ENCODE peak calls at places on chromosomes 3 and 15, in nine cellular contexts. Y, S, J, G, U, W, Q, P and K are unnamed samples. For H3K4me1, the result is how much of the 10 kb centered on the place peaks cover.

GRCh38 chr15:82113116-82113715 is 67.4 kb upstream of the MEX3B start:
- DNase-seq in Y (no peak), S (no peak), J (no peak), G (no peak), U (no peak), W (no peak), Q (no peak), P (no peak), K (no peak)

GRCh38 chr3:160977776-160978175 is 127.4 kb downstream of the B3GALNT1 start:
- DNase-seq in Y (no peak), S (no peak), J (no peak), G (no peak), U (no peak), W (no peak), Q (no peak), P (no peak), K (no peak)

GRCh38 chr3:109927161-109927560 is 589.8 kb upstream of the DPPA4 start:
- DNase-seq in Y (no peak), S (peak), J (no peak), G (peak), U (no peak), W (no peak), Q (no peak), P (no peak), K (no peak)

GRCh38 chr3:62242846-62243245 is 130.5 kb downstream of the FEZF2 start:
- DNase-seq in Y (no peak), S (no peak), J (no peak), G (no peak), U (no peak), W (no peak), Q (no peak), P (no peak), K (no peak)

GRCh38 chr3:189908646-189909045 is 212.1 kb downstream of the P3H2 start:
- DNase-seq in Y (no peak), S (no peak), J (no peak), G (peak), U (no peak), W (peak), Q (no peak), P (no peak), K (no peak)

GRCh38 chr3:155323063-155323666 is 29.7 kb upstream of the STRIT1 start:
- DNase-seq in Y (peak), S (peak), J (no peak), G (peak), U (no peak), W (peak), Q (no peak), P (no peak), K (no peak)

GRCh38 chr3:6018456-6018855 is 830.9 kb downstream of the EDEM1 start:
- DNase-seq in Y (no peak), S (no peak), J (no peak), G (no peak), U (no peak), W (no peak), Q (no peak), P (no peak), K (no peak)

GRCh38 chr15:32857732-32858131 is 139.9 kb downstream of the GREM1 start:
- DNase-seq in Y (no peak), S (no peak), J (no peak), G (no peak), U (no peak), W (no peak), Q (no peak), P (no peak), K (no peak)

GRCh38 chr3:185152433-185153169 is at the start of gene C3orf70:
- DNase-seq in Y (peak), S (no peak), J (peak), G (peak), U (no peak), W (no peak), Q (peak), P (peak), K (no peak)

GRCh38 chr15:55791576-55792400 is 48.8 kb upstream of the PRTG start:
- DNase-seq in Y (no peak), S (no peak), J (no peak), G (peak), U (no peak), W (no peak), Q (no peak), P (no peak), K (no peak)

GRCh38 chr15:74025436-74025835 is 30.9 kb downstream of the PML start:
- DNase-seq in Y (no peak), S (no peak), J (no peak), G (peak), U (no peak), W (no peak), Q (no peak), P (no peak), K (no peak)

GRCh38 chr3:197793246-197793645 is 2.2 kb downstream of the LRCH3 start:
- DNase-seq in Y (no peak), S (no peak), J (no peak), G (peak), U (peak), W (no peak), Q (no peak), P (no peak), K (no peak)

GRCh38 chr15:52392008-52392687 is 96.5 kb upstream of the MYO5C start:
- DNase-seq in Y (no peak), S (no peak), J (no peak), G (no peak), U (no peak), W (peak), Q (no peak), P (no peak), K (no peak)

GRCh38 chr3:75001330-75001729 is 386.9 kb upstream of the CNTN3 start:
- DNase-seq in Y (no peak), S (peak), J (no peak), G (peak), U (no peak), W (no peak), Q (no peak), P (no peak), K (no peak)

GRCh38 chr15:60528530-60528929 is 49.6 kb upstream of the ICE2 start:
- DNase-seq in Y (no peak), S (no peak), J (no peak), G (no peak), U (peak), W (no peak), Q (no peak), P (no peak), K (no peak)

GRCh38 chr3:40302784-40303183 is 6.7 kb upstream of the EIF1B start:
- DNase-seq in Y (no peak), S (no peak), J (no peak), G (no peak), U (no peak), W (no peak), Q (no peak), P (no peak), K (no peak)

GRCh38 chr15:99433757-99434211 is 132.0 kb upstream of the MEF2A start:
- DNase-seq in Y (peak), S (no peak), J (no peak), G (no peak), U (no peak), W (no peak), Q (no peak), P (no peak), K (no peak)

GRCh38 chr15:59335197-59335786 is 37.4 kb downstream of the MYO1E start:
- DNase-seq in Y (no peak), S (peak), J (no peak), G (no peak), U (no peak), W (no peak), Q (no peak), P (no peak), K (no peak)

GRCh38 chr3:141452045-141452444 is 34.8 kb upstream of the RASA2 start:
- DNase-seq in Y (no peak), S (peak), J (no peak), G (peak), U (peak), W (no peak), Q (no peak), P (no peak), K (no peak)

GRCh38 chr3:52395503-52395865 is 49.4 kb downstream of the SEMA3G start:
- DNase-seq in Y (no peak), S (no peak), J (peak), G (no peak), U (no peak), W (no peak), Q (no peak), P (no peak), K (no peak)

GRCh38 chr3:41239587-41239986 is 40.3 kb downstream of the CTNNB1 start:
- DNase-seq in Y (no peak), S (no peak), J (no peak), G (no peak), U (no peak), W (no peak), Q (no peak), P (no peak), K (no peak)

GRCh38 chr3:122094125-122094524 is 39.0 kb downstream of the CD86 start:
- DNase-seq in Y (no peak), S (no peak), J (no peak), G (no peak), U (no peak), W (no peak), Q (no peak), P (no peak), K (no peak)

GRCh38 chr3:145015243-145015642 is 1043.6 kb downstream of the DIPK2A start:
- DNase-seq in Y (no peak), S (no peak), J (no peak), G (peak), U (no peak), W (no peak), Q (no peak), P (no peak), K (no peak)

GRCh38 chr15:48285329-48286214 is 45.7 kb upstream of the DUT start:
- DNase-seq in Y (peak), S (peak), J (no peak), G (peak), U (peak), W (no peak), Q (no peak), P (peak), K (no peak)

GRCh38 chr3:45832691-45833090 is 9.2 kb downstream of the LZTFL1 start:
- DNase-seq in Y (no peak), S (no peak), J (no peak), G (peak), U (no peak), W (no peak), Q (no peak), P (no peak), K (no peak)

GRCh38 chr15:70274255-70274654 is 176.5 kb upstream of the TLE3 start:
- DNase-seq in Y (no peak), S (no peak), J (no peak), G (no peak), U (no peak), W (no peak), Q (no peak), P (no peak), K (no peak)

GRCh38 chr3:47882338-47882737 is 79.4 kb downstream of the DHX30 start:
- DNase-seq in Y (no peak), S (no peak), J (no peak), G (no peak), U (no peak), W (no peak), Q (no peak), P (no peak), K (no peak)

GRCh38 chr15:96119734-96120133 is 210.8 kb upstream of the NR2F2 start:
- DNase-seq in Y (no peak), S (no peak), J (no peak), G (no peak), U (no peak), W (no peak), Q (no peak), P (no peak), K (no peak)

GRCh38 chr15:23529891-23530290 is 35.6 kb upstream of the MKRN3 start:
- DNase-seq in Y (no peak), S (no peak), J (no peak), G (no peak), U (no peak), W (no peak), Q (no peak), P (no peak), K (no peak)

GRCh38 chr3:32004111-32004790 is 22.7 kb downstream of the ZNF860 start:
- DNase-seq in Y (no peak), S (no peak), J (no peak), G (no peak), U (no peak), W (no peak), Q (no peak), P (no peak), K (no peak)

GRCh38 chr15:42704492-42704926 is 32.4 kb downstream of the CDAN1 start:
- DNase-seq in Y (peak), S (peak), J (peak), G (peak), U (peak), W (peak), Q (no peak), P (peak), K (no peak)

GRCh38 chr3:38565339-38566214 is 69.4 kb downstream of the EXOG start:
- DNase-seq in Y (no peak), S (no peak), J (no peak), G (no peak), U (no peak), W (no peak), Q (no peak), P (no peak), K (no peak)

GRCh38 chr3:16884748-16885587 is at the start of gene PLCL2:
- DNase-seq in Y (peak), S (no peak), J (peak), G (peak), U (peak), W (no peak), Q (peak), P (peak), K (no peak)

GRCh38 chr3:103393395-103394186 is 958.8 kb downstream of the ZPLD1 start:
- DNase-seq in Y (no peak), S (no peak), J (no peak), G (no peak), U (no peak), W (no peak), Q (no peak), P (no peak), K (no peak)

GRCh38 chr3:46312996-46313395 is 40.9 kb upstream of the CCR2 start:
- DNase-seq in Y (peak), S (no peak), J (no peak), G (peak), U (no peak), W (no peak), Q (no peak), P (no peak), K (no peak)

GRCh38 chr3:126113733-126114132 is 29.8 kb upstream of the SLC41A3 start:
- DNase-seq in Y (no peak), S (no peak), J (no peak), G (no peak), U (no peak), W (no peak), Q (no peak), P (no peak), K (no peak)

DNA sequence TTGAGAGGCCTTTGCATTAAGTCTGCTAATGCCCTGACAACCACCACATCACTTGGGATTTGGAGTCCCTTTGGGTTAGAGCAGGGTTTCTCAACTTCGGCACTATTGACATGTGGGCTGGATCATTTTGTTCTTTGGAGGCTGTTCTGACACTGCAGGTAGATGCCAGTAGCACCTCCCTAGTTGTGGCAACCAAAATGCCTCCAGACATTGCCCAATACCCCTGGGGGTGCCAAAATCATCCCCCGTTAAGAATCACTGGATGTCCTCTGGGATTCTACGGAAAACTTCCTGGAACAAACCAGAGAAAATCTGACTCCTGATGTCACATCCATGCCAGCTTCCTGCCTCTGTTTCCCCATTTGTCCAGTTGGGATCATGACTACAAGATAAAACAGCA is 37.2 kb upstream of the BLM start:
- DNase-seq in Y (no peak), S (no peak), J (peak), G (peak), U (no peak), W (no peak), Q (peak), P (peak), K (no peak)
- H3K4me3 ChIP-seq in Y (no peak), S (no peak), J (no peak), G (no peak), U (no peak), W (no peak), Q (no peak), P (no peak), K (no peak)

GRCh38 chr3:159852821-159853505 is 135.7 kb upstream of the IL12A start:
- DNase-seq in Y (peak), S (no peak), J (peak), G (peak), U (no peak), W (no peak), Q (no peak), P (peak), K (no peak)
- H3K4me1 ChIP-seq in Y (under half), S (under half), J (under half), G (half or more), U (under half), W (under half), Q (under half), P (under half), K (under half)

DNA sequence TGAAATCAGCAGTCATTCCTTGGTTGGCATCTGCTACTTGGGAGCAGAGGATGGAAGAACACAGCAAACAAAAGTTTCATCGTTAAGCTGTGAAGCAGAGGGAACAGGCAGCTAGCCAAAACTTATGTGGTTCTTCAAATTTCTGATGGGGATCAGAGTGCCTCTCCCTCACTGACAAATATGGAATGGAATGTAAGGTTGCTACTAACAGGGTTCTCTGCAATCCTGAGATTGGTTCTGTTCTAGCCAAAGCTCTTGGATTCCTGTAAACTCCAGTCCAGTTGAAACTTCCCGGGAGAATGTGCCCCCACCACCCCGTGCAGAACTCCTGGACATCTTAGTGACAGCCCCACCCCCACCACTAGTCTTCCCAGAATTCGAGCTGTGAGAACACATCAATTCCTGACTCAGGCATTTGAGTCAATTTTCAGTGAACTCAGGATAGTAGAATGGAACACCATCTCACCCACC is 55.9 kb upstream of the PHLDB2 start:
- DNase-seq in Y (peak), S (no peak), J (peak), G (peak), U (no peak), W (no peak), Q (peak), P (peak), K (no peak)
- H3K4me3 ChIP-seq in Y (no peak), S (no peak), J (no peak), G (no peak), U (no peak), W (no peak), Q (no peak), P (no peak), K (no peak)

DNA sequence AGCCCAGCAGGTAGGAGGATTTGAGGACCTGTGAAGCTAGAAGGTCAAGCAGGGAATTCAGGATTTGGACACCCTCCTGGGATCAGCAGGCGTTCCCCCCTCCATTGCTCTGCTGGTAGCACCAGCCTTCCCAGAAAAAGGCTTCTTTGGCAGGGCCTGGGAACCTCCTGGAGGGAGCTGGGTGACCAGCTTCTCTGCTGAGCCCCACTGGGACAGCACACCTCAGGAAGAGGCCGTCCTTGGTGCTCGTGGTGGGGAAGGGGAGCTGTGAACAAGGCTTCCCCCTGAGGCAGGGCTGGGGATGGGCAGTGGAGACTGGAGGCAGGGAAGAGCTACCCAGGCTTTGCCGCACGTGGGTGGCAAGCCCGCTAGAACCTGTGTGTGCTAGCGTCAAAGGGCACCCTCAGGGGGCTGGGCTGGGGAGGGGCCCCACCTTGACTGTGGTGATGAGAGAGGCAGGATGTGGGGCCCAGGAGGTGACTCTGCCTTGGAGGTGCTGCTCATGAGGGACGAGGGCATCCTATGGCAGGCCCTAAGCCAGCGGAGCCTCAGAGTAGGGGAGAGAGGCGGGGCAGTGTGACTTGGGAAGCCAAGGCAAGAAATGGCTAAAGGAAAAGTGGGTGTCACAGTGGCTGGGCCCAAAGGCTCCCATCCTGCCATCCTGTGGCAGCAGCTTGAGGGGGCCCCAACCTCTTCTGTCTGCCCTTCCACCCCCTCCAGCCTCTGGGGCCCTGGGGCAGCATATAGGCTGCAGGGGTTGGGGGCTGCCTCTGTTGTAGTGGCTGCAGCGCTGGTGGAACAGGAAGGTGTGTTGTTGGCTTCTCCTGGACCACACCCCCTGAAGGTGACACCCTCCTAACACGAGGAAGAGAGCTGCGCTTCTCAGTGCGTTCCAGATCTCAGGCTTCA is 20.7 kb downstream of the KLF13 start:
- DNase-seq in Y (no peak), S (no peak), J (no peak), G (no peak), U (peak), W (no peak), Q (no peak), P (no peak), K (no peak)
- H3K4me1 ChIP-seq in Y (half or more), S (under half), J (half or more), G (under half), U (half or more), W (under half), Q (half or more), P (under half), K (under half)